ENCODE peak calls at places on chromosomes 12 and 14, in four cellular contexts. U, F, L and V are unnamed samples.

GRCh38 chr14:61803755-61804154 is 41.5 kb downstream of the SNAPC1 start:
- DNase-seq in U (no peak), F (no peak), L (no peak), V (no peak)

GRCh38 chr12:76781321-76781720 is 17.4 kb downstream of the ZDHHC17 start:
- DNase-seq in U (no peak), F (no peak), L (no peak), V (no peak)

GRCh38 chr14:102878970-102879460 is 43.4 kb upstream of the AMN start:
- DNase-seq in U (peak), F (no peak), L (no peak), V (peak)

GRCh38 chr12:17017402-17017801 is 411.4 kb upstream of the LMO3 start:
- DNase-seq in U (no peak), F (no peak), L (no peak), V (no peak)

GRCh38 chr14:81406863-81407262 is 6.7 kb upstream of the STON2 start:
- DNase-seq in U (no peak), F (no peak), L (no peak), V (no peak)

GRCh38 chr12:11171145-11171952 is at the start of gene SMIM10L1:
- DNase-seq in U (peak), F (peak), L (peak), V (peak)

GRCh38 chr12:109291117-109291516 is 18.0 kb downstream of the FOXN4 start:
- DNase-seq in U (no peak), F (peak), L (no peak), V (peak)

GRCh38 chr12:91367234-91367849 is 184.7 kb upstream of the DCN start:
- DNase-seq in U (no peak), F (no peak), L (no peak), V (no peak)

GRCh38 chr14:103104654-103105511 is 10.4 kb downstream of the EXOC3L4 start:
- DNase-seq in U (peak), F (peak), L (peak), V (peak)

GRCh38 chr12:7869137-7869536 is 3.6 kb downstream of the SLC2A14 start:
- DNase-seq in U (no peak), F (no peak), L (no peak), V (no peak)

GRCh38 chr12:54016478-54016964 is 7.7 kb downstream of the HOXC8 start:
- DNase-seq in U (peak), F (no peak), L (no peak), V (peak)

DNA sequence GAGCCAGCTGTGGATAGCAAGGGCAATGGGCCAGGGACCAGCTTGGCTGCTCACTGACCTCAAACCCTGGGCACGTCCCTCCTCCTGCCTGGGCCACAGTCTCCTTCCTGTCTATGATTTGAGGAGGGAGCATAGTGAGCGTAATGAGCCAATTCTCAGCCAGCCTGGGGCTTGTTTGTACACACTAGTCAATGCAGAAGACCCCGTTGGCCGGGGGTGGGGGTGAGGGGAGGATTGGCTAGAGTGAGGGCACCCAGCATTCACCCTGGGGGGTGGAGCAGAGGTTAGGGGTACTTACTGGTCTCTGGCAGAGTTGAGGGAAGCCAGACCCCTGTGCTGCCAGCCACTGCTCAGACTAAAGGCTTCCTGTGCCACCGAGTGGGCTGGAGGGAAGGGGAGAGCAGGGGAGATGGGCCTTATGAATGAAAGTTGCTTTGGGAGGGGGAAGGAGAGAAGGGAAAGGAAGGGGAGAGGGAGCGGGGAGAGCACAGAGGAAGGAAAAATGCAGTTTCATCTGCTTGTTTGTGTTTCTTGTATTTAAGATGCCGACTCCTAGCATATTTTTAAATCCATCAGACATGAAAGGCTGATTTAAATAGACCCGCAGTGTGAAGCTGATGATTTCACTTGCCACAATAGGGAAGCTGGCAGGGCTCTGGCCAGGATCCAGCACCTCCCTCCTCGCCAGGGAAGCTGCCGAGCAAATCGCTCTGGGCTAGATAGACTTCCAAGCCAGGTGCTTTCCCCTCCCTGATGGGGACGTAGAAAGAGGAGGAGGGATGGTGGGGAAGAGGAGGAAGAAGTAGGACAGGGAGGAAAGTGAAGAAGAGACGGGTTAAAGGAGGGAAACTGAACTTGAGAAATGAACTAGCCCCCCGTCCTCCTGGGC is 114.0 kb downstream of the PRMT8 start:
- DNase-seq in U (peak), F (peak), L (no peak), V (peak)
- H3K27ac ChIP-seq in U (no peak), F (no peak), L (no peak), V (no peak)

GRCh38 chr14:68888025-68888850 is 90.9 kb downstream of the ACTN1 start:
- DNase-seq in U (no peak), F (peak), L (no peak), V (peak)

GRCh38 chr14:68888883-68889282 is 90.2 kb downstream of the ACTN1 start:
- DNase-seq in U (no peak), F (peak), L (no peak), V (peak)

GRCh38 chr14:68892961-68893360 is 86.1 kb downstream of the ACTN1 start:
- DNase-seq in U (no peak), F (no peak), L (no peak), V (peak)

GRCh38 chr14:68891851-68892660 is 87.0 kb downstream of the ACTN1 start:
- DNase-seq in U (no peak), F (peak), L (no peak), V (peak)

GRCh38 chr14:68890173-68890931 is 88.8 kb downstream of the ACTN1 start:
- DNase-seq in U (no peak), F (no peak), L (no peak), V (peak)
- H3K27ac ChIP-seq in U (no peak), F (no peak), L (no peak), V (peak)

GRCh38 chr12:127770123-127770522 is 496.8 kb upstream of the TMEM132C start:
- DNase-seq in U (peak), F (no peak), L (no peak), V (no peak)

GRCh38 chr12:127773520-127773919 is 493.4 kb upstream of the TMEM132C start:
- DNase-seq in U (no peak), F (no peak), L (no peak), V (no peak)

GRCh38 chr12:127761880-127762279 is 505.1 kb upstream of the TMEM132C start:
- DNase-seq in U (no peak), F (no peak), L (no peak), V (no peak)

GRCh38 chr12:127767631-127768030 is 499.3 kb upstream of the TMEM132C start:
- DNase-seq in U (no peak), F (no peak), L (no peak), V (no peak)
- H3K27ac ChIP-seq in U (no peak), F (no peak), L (no peak), V (no peak)

GRCh38 chr12:13088503-13088902 is 15.0 kb downstream of the GSG1 start:
- DNase-seq in U (no peak), F (no peak), L (no peak), V (no peak)

GRCh38 chr12:13090054-13090453 is 13.4 kb downstream of the GSG1 start:
- DNase-seq in U (no peak), F (no peak), L (no peak), V (no peak)

GRCh38 chr12:13084898-13085640 is 18.4 kb downstream of the GSG1 start:
- DNase-seq in U (no peak), F (no peak), L (no peak), V (no peak)

GRCh38 chr12:13085968-13086686 is 17.3 kb downstream of the GSG1 start:
- DNase-seq in U (no peak), F (no peak), L (no peak), V (no peak)

DNA sequence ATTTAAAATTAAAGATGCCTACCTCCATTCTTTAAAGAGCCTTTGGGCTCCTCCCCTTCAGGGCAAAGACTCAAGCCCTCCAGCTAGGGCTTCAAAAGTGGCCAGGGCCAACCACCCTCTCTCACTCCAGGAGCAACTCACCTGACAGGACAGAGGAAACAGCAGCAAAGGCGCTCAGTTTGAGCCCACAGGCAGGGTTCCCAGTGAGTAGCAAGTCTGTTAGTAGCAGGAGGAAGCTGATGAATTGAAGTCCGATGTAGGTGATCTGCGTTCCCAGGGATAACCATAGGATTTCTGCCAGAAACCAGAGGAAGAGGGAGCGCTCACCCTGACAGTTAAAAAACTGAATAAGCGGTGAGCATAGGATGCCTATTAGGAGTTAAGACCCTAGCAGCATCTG is 15.7 kb downstream of the GSG1 start:
- DNase-seq in U (no peak), F (no peak), L (no peak), V (no peak)
- H3K27ac ChIP-seq in U (no peak), F (no peak), L (no peak), V (no peak)